ENCODE peak calls at places on chromosome 9, in five cellular contexts. C is uterus, R is transverse colon, B is PC-9, S is astrocyte of the cerebellum. U is an unnamed sample.

GRCh38 chr9:99588747-99589146 is 232.9 kb upstream of the NR4A3 start:
- DNase-seq in C (no peak), R (no peak), B (no peak), S (no peak), U (no peak)

GRCh38 chr9:133830310-133830709 is 92.2 kb upstream of the SARDH start:
- DNase-seq in C (no peak), R (no peak), B (no peak), S (no peak), U (no peak)

GRCh38 chr9:134059661-134060395 is 8.0 kb downstream of the BRD3 start:
- DNase-seq in C (no peak), R (peak), B (no peak), S (no peak), U (no peak)

GRCh38 chr9:77961541-77961940 is 70.1 kb downstream of the GNAQ start:
- DNase-seq in C (no peak), R (no peak), B (no peak), S (no peak), U (peak)

GRCh38 chr9:121673576-121673975 is 22.1 kb downstream of the DAB2IP start:
- DNase-seq in C (no peak), R (no peak), B (no peak), S (no peak), U (no peak)

GRCh38 chr9:5714501-5715401 is 85.8 kb downstream of the RIC1 start:
- DNase-seq in C (no peak), R (no peak), B (peak), S (peak), U (peak)

GRCh38 chr9:121822093-121823085 is 171.0 kb downstream of the DAB2IP start:
- DNase-seq in C (no peak), R (no peak), B (no peak), S (no peak), U (no peak)

GRCh38 chr9:98251554-98251953 is 3.9 kb downstream of the TBC1D2 start:
- DNase-seq in C (no peak), R (no peak), B (peak), S (peak), U (peak)

GRCh38 chr9:93318441-93318840 is 133.0 kb upstream of the FAM120A start:
- DNase-seq in C (no peak), R (no peak), B (no peak), S (no peak), U (no peak)

GRCh38 chr9:74500584-74500924 is 3.4 kb downstream of the RORB start:
- DNase-seq in C (no peak), R (no peak), B (no peak), S (no peak), U (no peak)

GRCh38 chr9:31140316-31140715 is 1244.1 kb upstream of the ACO1 start:
- DNase-seq in C (no peak), R (no peak), B (no peak), S (peak), U (peak)

GRCh38 chr9:26331223-26331622 is 561.4 kb downstream of the CAAP1 start:
- DNase-seq in C (no peak), R (no peak), B (no peak), S (peak), U (no peak)

GRCh38 chr9:93950619-93951601 is 4.2 kb downstream of the BARX1 start:
- DNase-seq in C (no peak), R (peak), B (no peak), S (no peak), U (peak)

GRCh38 chr9:81032030-81032572 is 657.2 kb downstream of the TLE1 start:
- DNase-seq in C (peak), R (no peak), B (no peak), S (peak), U (peak)

GRCh38 chr9:13589044-13589737 is 309.7 kb upstream of the MPDZ start:
- DNase-seq in C (no peak), R (no peak), B (no peak), S (no peak), U (no peak)

DNA sequence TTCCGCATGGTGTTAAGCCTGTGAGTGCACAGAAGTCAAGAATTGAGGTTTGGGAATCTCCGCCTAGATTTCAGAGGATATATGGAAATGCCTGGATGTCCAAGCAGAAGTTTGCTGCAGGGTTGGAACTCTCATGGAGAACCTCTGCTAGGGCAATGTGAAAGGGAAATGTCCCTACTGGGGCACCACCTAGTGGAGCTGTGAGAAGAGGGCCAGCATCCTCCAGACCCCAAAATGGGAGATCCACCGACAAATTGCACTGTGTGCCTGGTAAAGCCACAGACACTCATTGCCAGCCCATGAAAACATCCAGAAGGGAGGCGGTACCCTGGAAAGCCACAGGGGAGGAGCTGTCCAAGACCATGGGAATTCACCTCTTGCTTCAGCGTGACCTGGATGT is 3.6 kb upstream of the SAXO1 start:
- DNase-seq in C (no peak), R (no peak), B (no peak), S (no peak), U (no peak)
- TF ChIP-seq CTCF in C (no peak), R (no peak), B (no peak), S (no peak), U (no peak)

DNA sequence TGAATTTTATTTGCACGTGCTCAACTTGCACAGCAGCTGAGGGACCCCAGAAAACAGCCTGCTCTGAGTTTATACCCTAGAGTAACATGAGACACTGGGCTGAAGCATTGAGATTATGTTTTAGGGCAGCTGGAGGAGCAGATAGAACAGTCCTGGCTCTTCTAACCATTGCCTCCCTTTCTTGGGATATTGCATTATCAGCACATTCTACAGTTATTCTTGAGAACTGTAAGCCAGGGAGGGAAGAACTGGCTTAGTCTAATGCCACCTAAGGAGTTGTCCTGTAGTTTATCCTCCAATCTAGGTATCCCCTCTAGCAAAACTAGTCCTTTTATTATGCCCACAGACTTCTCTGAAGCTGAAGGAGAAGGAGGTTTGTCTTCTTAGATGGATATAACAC is 10.3 kb downstream of the SMC2 start:
- DNase-seq in C (no peak), R (no peak), B (no peak), S (no peak), U (no peak)
- H3K4me3 ChIP-seq in C (no peak), R (no peak), B (no peak), S (no peak), U (no peak)

DNA sequence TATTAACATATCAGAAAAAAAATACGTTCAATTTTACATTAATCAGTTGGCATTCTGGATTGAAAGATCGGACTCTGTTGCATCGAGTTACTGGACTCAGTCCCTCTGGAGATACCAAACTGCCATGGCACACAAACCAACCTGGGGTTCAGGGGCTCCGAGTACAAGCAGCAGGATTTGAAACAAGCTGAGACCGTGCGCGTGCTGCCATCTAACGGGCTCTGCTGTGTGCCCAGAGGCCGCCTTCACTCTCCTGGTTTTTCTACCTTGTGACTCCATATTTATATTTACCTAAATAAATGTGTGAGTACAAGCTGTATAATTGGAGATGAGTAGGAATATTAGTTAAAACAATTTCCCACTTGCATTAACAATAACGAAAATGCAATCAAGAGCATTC is 48.2 kb downstream of the ANXA1 start:
- DNase-seq in C (no peak), R (no peak), B (no peak), S (no peak), U (no peak)
- TF ChIP-seq CTCF in C (no peak), R (no peak), B (no peak), S (peak), U (peak)

DNA sequence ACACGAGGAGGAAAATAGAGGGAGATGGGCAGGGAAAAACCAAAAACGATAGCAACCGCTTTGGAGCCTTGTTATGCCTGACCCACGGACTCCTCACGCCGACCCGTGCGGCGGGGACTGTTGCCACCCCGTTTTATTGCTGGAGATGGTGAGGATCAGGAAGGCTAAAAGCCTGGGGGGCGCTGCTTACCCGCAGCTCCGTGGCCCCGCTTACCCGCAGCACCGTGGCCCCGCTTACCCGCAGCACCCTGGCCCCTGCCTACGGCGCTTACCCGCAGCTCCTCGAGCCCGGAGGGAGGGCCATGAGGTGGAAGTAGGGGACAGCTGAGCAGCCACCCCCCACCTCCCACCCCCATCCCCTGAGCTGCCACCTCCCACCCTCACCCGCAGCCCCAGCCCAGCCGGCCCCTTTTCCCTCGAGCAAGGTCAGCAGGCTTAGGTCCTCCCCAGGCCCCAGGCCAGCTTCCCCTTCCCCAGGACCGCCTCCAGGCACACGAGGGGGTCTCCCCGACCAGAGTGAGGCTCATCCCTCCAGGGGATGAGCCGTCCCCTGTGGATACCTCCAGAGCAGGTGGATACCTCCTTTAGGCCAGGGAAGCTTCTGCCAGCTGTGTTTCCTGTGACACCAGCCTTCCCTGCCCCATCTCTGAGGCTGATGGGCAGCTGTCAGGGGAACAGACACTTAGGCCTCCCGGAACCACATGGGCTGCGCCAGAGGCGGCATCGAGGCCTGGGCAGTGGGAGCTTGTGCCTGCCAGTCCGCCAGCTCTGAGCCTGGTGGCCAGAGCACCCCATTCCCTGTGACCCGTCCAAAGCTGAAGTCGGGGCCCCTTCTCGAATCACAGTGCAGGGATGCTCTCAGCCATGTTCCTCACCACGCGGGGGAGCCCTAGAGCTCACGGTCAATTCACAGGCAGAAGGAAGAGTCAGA is 92.3 kb downstream of the LMX1B start:
- DNase-seq in C (peak), R (peak), B (no peak), S (no peak), U (peak)
- H3K4me3 ChIP-seq in C (no peak), R (no peak), B (no peak), S (no peak), U (no peak)

DNA sequence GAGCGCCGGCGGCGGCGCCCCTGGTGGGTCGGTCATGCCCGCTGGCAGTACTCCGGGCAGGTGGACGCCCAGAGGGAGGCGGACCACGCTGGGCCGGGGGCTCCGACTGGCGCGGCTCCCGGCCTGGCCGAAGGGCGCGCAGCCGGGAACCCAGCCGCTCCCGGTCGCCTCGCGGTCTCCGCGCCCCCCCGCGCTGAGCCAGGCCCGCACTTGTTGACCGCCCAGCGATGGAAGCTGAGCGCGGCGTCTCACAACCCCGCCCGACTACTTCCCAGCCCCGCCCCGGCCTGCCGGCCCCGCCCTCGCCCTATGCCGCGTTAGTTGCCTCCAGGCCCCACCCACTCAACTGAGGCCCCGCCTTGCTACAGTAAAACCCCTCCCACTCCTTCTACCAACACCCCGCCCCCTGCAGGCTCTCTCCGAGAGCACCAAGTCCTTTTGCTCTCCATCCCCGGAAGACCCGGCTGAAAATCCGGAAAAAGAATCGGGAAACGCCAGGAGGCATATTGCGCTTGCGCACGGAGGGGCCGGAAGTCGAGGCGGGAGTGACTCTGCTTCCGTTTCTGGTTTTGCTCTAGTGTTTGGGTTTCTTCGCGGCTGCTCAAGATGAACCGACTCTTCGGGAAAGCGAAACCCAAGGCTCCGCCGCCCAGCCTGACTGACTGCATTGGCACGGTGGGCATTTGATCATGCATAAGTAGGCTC is at the start of the genes BAG1 and CHMP5:
- DNase-seq in C (peak), R (peak), B (peak), S (peak), U (peak)
- TF ChIP-seq CTCF in C (peak), R (peak), B (peak), S (peak), U (peak)

GRCh38 chr9:114690308-114690707 is 8.3 kb upstream of the TEX48 start:
- DNase-seq in C (no peak), R (no peak), B (no peak), S (no peak), U (no peak)

GRCh38 chr9:114691956-114692295 is 9.9 kb upstream of the TEX48 start:
- DNase-seq in C (no peak), R (no peak), B (no peak), S (no peak), U (no peak)

GRCh38 chr9:114693248-114693895 is 11.4 kb upstream of the TEX48 start:
- DNase-seq in C (no peak), R (no peak), B (no peak), S (no peak), U (no peak)

GRCh38 chr9:114689813-114690212 is 7.8 kb upstream of the TEX48 start:
- DNase-seq in C (no peak), R (no peak), B (no peak), S (no peak), U (no peak)

DNA sequence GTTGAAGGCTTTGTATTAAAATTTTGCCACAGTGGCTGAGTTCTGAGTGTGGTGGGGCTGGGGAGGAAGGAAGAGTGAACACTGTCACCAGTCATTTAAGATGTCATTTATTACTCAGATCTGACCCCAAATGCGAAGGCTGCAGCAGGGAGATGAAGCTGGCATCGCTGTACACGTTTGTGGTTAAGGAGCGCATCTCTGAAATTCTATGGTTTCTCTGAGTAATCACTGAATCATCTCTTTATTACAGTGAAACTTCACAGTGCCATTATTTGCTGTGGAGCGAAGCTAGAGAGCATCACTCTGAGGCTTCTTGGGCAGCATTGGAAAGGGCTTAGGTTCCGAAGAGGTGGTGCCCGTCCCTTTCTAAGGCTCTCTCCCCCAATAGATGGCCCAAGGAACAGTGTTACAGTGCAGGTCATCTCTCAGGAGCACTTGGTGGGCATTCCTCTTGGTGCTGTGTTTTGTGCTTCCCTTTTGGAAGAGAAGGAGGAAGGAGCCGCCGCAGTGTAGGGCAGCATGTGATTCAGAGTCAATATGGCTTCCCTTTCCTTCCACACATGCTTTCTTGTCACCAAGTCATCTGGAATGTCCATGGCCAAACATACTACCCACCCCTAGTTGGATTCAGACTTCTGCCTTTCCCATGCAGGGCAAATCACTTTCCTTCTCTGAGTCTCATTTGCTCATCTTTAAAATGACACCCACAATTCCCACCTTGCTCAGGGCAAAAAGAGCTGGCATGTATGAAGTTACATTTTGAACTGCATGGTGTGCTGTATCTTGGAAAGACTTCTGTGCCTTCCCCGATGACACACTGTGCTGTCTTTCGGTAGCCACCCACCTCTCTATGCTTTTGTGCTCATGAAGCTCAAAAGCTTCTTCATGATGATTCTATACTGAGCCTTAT is 9.3 kb upstream of the TEX48 start:
- DNase-seq in C (no peak), R (no peak), B (peak), S (peak), U (peak)
- H3K4me3 ChIP-seq in C (no peak), R (no peak), B (no peak), S (no peak), U (peak)

GRCh38 chr9:109098960-109099308 is 20.8 kb downstream of the TMEM245 start:
- DNase-seq in C (no peak), R (no peak), B (no peak), S (no peak), U (no peak)

GRCh38 chr9:109100543-109101201 is 19.1 kb downstream of the TMEM245 start:
- DNase-seq in C (no peak), R (no peak), B (no peak), S (no peak), U (no peak)

GRCh38 chr9:109097156-109097555 is 22.6 kb downstream of the TMEM245 start:
- DNase-seq in C (no peak), R (no peak), B (no peak), S (no peak), U (no peak)

GRCh38 chr9:109101202-109101595 is 18.5 kb downstream of the TMEM245 start:
- DNase-seq in C (no peak), R (no peak), B (no peak), S (no peak), U (peak)

DNA sequence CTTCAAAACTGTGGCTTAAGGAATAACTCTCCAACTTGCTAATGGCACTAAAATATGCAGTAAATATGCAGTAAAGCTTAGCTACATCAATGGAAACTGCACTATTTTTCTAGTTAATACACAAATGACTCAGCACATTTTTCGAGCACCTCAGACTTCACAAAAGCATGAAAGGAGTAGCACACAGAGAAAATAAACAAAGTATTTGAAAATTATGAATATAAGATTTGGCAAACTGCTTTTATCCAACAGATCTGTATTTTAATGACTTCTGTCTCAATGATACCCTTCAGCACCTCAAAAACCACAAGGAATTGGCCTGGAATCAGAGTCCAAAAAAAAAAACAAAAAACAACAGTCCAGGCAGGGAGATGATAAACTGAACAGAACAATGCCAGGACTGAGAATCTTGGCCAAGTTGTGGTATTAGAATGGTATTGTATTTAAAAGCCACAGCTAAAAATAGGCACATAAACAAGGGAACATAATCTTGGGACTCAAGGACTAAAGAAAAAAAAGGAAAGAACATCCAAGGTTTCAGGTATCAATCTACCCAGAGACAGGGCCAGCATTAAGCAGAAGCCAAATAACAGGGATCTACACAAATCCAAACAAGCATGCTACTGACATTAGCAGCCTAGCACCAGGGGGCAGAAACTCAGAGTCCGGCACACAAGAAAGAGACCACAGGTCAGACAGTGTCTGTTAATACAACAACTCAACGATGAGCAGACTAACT is 21.4 kb downstream of the TMEM245 start:
- DNase-seq in C (no peak), R (no peak), B (peak), S (peak), U (peak)
- TF ChIP-seq CTCF in C (peak), R (no peak), B (peak), S (no peak), U (peak)